ENCODE peak calls at places on chromosomes 12 and 14, in seven cellular contexts. L is PC-3, H is astrocyte, M is HCT116, C is mammary epithelial cell, W is endothelial cell of umbilical vein, P is keratinocyte. S is an unnamed sample.

GRCh38 chr14:60616326-60617044 is 32.8 kb downstream of the SIX1 start:
- DNase-seq in W (peak), M (no peak), L (no peak), P (no peak), C (no peak), H (no peak), S (no peak)

GRCh38 chr12:3882896-3883564 is 9.8 kb upstream of the PARP11 start:
- DNase-seq in L (peak), H (no peak), C (peak), M (peak), P (no peak), W (peak), S (no peak)

GRCh38 chr12:79174656-79175055 is 310.1 kb downstream of the SYT1 start:
- DNase-seq in W (peak), P (no peak), H (peak), C (peak), L (peak), M (peak), S (no peak)

GRCh38 chr12:50166776-50167025 is 468 bp downstream of the CERS5 start:
- DNase-seq in C (no peak), W (no peak), P (no peak), H (peak), L (no peak), M (no peak), S (peak)

GRCh38 chr14:103838117-103838516 is 9.3 kb downstream of the PPP1R13B start:
- DNase-seq in W (no peak), M (no peak), H (no peak), C (no peak), P (no peak), L (no peak), S (no peak)

GRCh38 chr14:29311983-29312382 is 545.4 kb downstream of the FOXG1 start:
- DNase-seq in L (no peak), H (peak), W (no peak), C (no peak), P (no peak), M (no peak), S (no peak)

GRCh38 chr12:27048822-27049752 is 26.7 kb downstream of the MED21 start:
- DNase-seq in C (peak), L (peak), M (no peak), W (peak), H (peak), P (peak), S (no peak)

GRCh38 chr12:79203103-79203502 is 338.5 kb downstream of the SYT1 start:
- DNase-seq in P (no peak), H (no peak), L (no peak), M (no peak), W (no peak), C (no peak), S (no peak)

GRCh38 chr14:50943943-50944646 is at the start of gene PYGL:
- DNase-seq in W (peak), C (peak), H (peak), L (peak), M (peak), P (no peak), S (peak)

GRCh38 chr14:55581011-55581806 is 1.2 kb downstream of the KTN1 start:
- DNase-seq in H (peak), L (peak), W (peak), P (no peak), C (peak), M (no peak), S (no peak)

GRCh38 chr12:49750027-49750977 is 8.9 kb downstream of the TMBIM6 start:
- DNase-seq in M (peak), W (peak), H (peak), L (peak), P (no peak), C (peak), S (no peak)

GRCh38 chr14:31968107-31968810 is 108.8 kb upstream of the ARHGAP5 start:
- DNase-seq in W (no peak), M (no peak), C (peak), P (no peak), H (peak), L (no peak), S (no peak)

GRCh38 chr12:65335021-65335714 is 56.7 kb downstream of the MSRB3 start:
- DNase-seq in P (no peak), C (peak), W (peak), H (peak), M (peak), L (peak), S (no peak)

GRCh38 chr14:35531960-35532747 is 1.8 kb upstream of the INSM2 start:
- DNase-seq in P (no peak), H (no peak), L (no peak), M (no peak), C (no peak), W (no peak), S (no peak)

GRCh38 chr14:35532783-35533356 is 1.1 kb upstream of the INSM2 start:
- DNase-seq in C (no peak), M (no peak), L (no peak), W (peak), H (no peak), P (no peak), S (no peak)

GRCh38 chr14:35534884-35535793 is 1.2 kb downstream of the INSM2 start:
- DNase-seq in C (peak), P (no peak), L (peak), M (no peak), W (peak), H (peak), S (peak)

GRCh38 chr14:35534130-35534883 is at the start of gene INSM2:
- DNase-seq in H (no peak), W (no peak), L (no peak), M (no peak), P (no peak), C (no peak), S (no peak)

DNA sequence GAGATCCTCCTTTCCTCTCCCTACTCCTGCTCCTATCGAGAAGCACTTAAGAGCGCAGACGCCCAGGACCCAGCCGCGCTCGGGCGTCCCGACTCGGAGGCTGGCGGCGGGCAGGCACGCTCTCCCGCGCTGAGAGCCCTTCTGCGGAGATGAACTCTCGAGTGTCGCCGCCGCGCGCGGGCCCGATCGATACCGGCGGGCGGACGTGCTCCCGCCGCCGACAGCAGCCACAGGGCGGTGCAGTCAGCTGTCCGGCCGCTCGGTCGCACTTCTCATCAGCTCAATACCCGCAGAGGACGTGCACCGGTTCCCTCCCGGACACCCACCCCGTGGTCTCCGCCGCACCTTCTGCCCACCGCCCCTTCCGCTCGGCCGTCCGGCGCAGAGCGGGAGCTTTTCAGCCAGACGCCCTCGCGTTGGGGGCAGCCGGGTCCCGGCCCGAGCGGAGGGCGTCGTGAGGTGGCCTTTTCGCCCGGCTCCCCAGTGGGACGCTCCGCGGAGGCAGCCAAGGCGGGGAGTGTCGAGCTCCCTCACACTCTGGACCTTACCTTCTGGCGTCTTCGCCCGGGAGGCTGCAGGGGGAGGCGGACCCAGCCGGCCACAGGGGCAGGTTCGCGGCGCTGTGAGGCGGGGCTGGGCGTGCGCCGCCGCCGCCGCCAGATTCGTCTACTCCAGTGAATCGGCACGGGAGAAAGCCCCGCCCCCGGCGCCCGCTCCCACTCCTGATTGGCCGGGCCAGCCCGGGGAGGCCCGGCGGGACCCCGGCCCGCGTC is 421 bp upstream of the INSM2 start:
- DNase-seq in P (no peak), W (peak), M (no peak), L (peak), H (peak), C (peak), S (peak)
- TF ChIP-seq CTCF in P (no peak), W (no peak), M (no peak), L (peak), H (no peak), C (peak), S (no peak)

GRCh38 chr12:177336-177979 is 36.5 kb downstream of the SLC6A12 start:
- DNase-seq in C (no peak), H (no peak), L (no peak), P (no peak), W (no peak), M (no peak), S (no peak)
- H3K9ac ChIP-seq in C (no peak), H (no peak), L (peak), P (no peak), W (no peak), M (no peak), S (no peak)

DNA sequence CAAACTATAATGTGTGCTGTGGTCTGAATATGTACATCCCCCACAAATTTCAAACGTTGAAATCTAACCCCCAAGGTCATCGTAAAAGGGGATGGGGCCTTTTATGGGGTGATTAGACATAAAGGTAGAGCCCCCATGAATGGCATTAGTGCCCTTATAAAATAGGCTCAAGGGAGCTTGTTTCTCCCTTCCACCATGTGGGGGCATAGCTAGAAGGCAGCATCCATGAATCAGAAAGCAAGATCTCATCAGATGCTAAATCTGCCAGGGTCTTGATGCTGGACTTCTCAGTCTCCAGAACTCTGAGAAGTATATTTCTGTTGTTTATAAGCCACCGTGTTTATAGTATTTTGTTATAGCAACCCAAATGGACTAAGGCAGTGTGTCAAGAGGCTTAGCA is 33.4 kb upstream of the IGF1 start:
- DNase-seq in M (no peak), W (no peak), H (no peak), L (no peak), C (no peak), P (no peak), S (no peak)
- TF ChIP-seq CTCF in M (no peak), W (no peak), H (no peak), L (no peak), C (no peak), P (no peak), S (no peak)

GRCh38 chr14:64510825-64511679 is 6.5 kb downstream of the ZBTB1 start:
- DNase-seq in L (peak), H (peak), M (peak), P (no peak), C (peak), W (peak), S (peak)

GRCh38 chr14:64510127-64510808 is 5.7 kb downstream of the ZBTB1 start:
- DNase-seq in L (no peak), W (no peak), M (no peak), H (no peak), C (no peak), P (no peak), S (no peak)

GRCh38 chr14:64507376-64508156 is 3.0 kb downstream of the ZBTB1 start:
- DNase-seq in L (peak), W (no peak), P (no peak), C (peak), H (peak), M (no peak), S (no peak)

GRCh38 chr14:64508215-64508776 is 3.7 kb downstream of the ZBTB1 start:
- DNase-seq in M (no peak), H (no peak), L (no peak), C (no peak), W (no peak), P (no peak), S (no peak)

DNA sequence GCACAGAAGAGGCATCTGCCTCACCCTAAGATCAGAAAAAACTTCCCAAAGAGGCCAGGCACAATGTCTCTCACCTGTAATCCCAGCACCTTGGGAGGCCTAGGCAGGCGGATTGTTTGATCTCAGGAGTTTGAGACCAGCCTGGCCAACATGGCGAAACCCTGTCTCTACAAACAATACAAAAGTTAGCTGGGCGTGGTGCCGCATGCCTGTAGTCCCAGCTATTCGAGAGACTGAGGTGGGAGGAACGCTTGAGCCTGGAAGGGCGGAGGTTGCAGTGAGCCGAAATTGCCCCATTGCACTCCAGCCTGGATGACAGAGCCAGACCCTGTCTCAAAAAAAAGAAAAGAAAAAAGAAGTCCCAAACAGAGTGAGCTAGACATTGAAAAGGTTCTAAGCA is 4.5 kb downstream of the ZBTB1 start:
- DNase-seq in L (no peak), W (no peak), H (no peak), P (no peak), M (no peak), C (no peak), S (peak)
- H3K9ac ChIP-seq in L (no peak), W (no peak), H (no peak), P (peak), M (no peak), C (no peak), S (no peak)

DNA sequence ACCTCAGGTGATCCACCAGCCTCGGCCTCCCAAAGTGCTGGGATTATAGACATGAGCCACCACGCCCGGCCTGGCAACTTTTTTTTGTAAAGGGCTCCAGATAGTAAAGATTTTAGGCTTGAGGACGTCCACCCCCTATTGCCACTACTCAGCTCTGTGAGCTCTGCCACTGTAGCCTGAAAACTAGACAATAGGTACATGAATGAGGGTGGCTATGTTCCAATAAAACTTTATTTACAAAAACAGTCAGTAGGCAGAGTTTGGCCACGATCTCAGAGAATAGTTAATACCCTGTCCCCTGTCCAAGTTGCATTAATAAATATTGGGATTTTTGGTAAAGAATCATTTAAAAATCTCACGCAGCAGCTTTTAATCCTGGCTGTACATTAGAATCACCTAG is 90.1 kb downstream of the FOXN4 start:
- DNase-seq in L (no peak), H (no peak), W (no peak), P (no peak), M (no peak), C (no peak), S (no peak)
- TF ChIP-seq CTCF in L (no peak), H (no peak), W (no peak), P (no peak), M (no peak), C (no peak), S (no peak)